ENCODE peak calls at places on chromosomes 16 and 17, in six cellular contexts. B is non-pigmented ciliary epithelial cell; W is nephron progenitor cell; U is GM23338; P is activated CD8-positive, alpha-beta T cell treated with anti-CD3 and anti-CD28 coated beads, Interleukin-2, amount 10 ng/mL, durations not matched to agents 7 days and 5 days; Y is heart right ventricle. A is an unnamed sample.

GRCh38 chr17:59572301-59572924 is 7.0 kb downstream of the DHX40 start:
- DNase-seq in B (no peak), W (no peak), U (no peak), P (no peak), Y (no peak), A (no peak)

GRCh38 chr16:67926181-67926742 is 5.4 kb downstream of the CTRL start:
- DNase-seq in B (no peak), W (no peak), U (peak; percentile 74), P (no peak), Y (no peak), A (peak; percentile 77)

GRCh38 chr16:3029499-3030127 is 5.8 kb downstream of the THOC6 start:
- DNase-seq in B (no peak), W (no peak), U (peak; percentile 56), P (peak; percentile 68), Y (no peak), A (peak; percentile 86)

GRCh38 chr16:89473791-89474414 is 16.5 kb downstream of the ANKRD11 start:
- DNase-seq in B (no peak), W (no peak), U (no peak), P (no peak), Y (no peak), A (peak; percentile 64)

GRCh38 chr17:5127910-5128309 is 12.1 kb downstream of the USP6 start:
- DNase-seq in B (no peak), W (no peak), U (no peak), P (no peak), Y (no peak), A (no peak)

GRCh38 chr17:31434404-31435050 is 43.1 kb downstream of the RAB11FIP4 start:
- DNase-seq in B (no peak), W (no peak), U (no peak), P (no peak), Y (no peak), A (no peak)

GRCh38 chr17:40912506-40913220 is 24.8 kb downstream of the KRT23 start:
- DNase-seq in B (no peak), W (no peak), U (no peak), P (no peak), Y (no peak), A (no peak)

GRCh38 chr16:77214411-77215138 is 15.4 kb downstream of the SYCE1L start:
- DNase-seq in B (no peak), W (no peak), U (no peak), P (no peak), Y (no peak), A (no peak)

GRCh38 chr17:33964344-33964979 is 290.6 kb upstream of the CCL2 start:
- DNase-seq in B (no peak), W (no peak), U (peak; percentile 64), P (peak; percentile 66), Y (no peak), A (no peak)

GRCh38 chr17:28747046-28747691 is 3.4 kb downstream of the TRAF4 start:
- DNase-seq in B (no peak), W (no peak), U (peak; percentile 74), P (no peak), Y (no peak), A (peak; percentile 73)

GRCh38 chr17:73969956-73970355 is 233.5 kb upstream of the RPL38 start:
- DNase-seq in B (no peak), W (no peak), U (no peak), P (no peak), Y (no peak), A (no peak)

GRCh38 chr17:16442594-16443389 is 27.4 kb downstream of the TRPV2 start:
- DNase-seq in B (no peak), W (no peak), U (no peak), P (no peak), Y (no peak), A (no peak)

GRCh38 chr16:12059216-12059769 is 82.8 kb downstream of the SNX29 start:
- DNase-seq in B (no peak), W (no peak), U (no peak), P (no peak), Y (peak; percentile 45), A (no peak)

GRCh38 chr17:7407483-7408231 is at the start of gene NLGN2:
- DNase-seq in B (no peak), W (no peak), U (peak; percentile 50), P (no peak), Y (no peak), A (no peak)

GRCh38 chr16:57531635-57532220 is 4.6 kb downstream of the CCDC102A start:
- DNase-seq in B (no peak), W (no peak), U (no peak), P (no peak), Y (no peak), A (peak; percentile 61)

GRCh38 chr16:56628486-56629035 is 3.0 kb downstream of the MT1E start:
- DNase-seq in B (no peak), W (no peak), U (no peak), P (no peak), Y (no peak), A (no peak)

GRCh38 chr17:46020023-46020735 is 21.1 kb downstream of the STH start:
- DNase-seq in B (no peak), W (no peak), U (no peak), P (peak; percentile 70), Y (no peak), A (peak; percentile 91)

GRCh38 chr16:57571098-57571497 is 28.7 kb downstream of the ADGRG5 start:
- DNase-seq in B (no peak), W (no peak), U (no peak), P (no peak), Y (no peak), A (no peak)

A was measured in spleen.